ENCODE peak calls at places on chromosome 12, in seven cellular contexts. Z is esophagus squamous epithelium; B is AG08395; P is body of pancreas; E is NCI-H1105; C is lower leg skin; O is stimulated activated CD4-positive, alpha-beta T cell treated with anti-CD3 and anti-CD28 coated beads, TNF-alpha, amount 100 ng/mL, for 4 hours. F is an unnamed sample.

GRCh38 chr12:94149781-94150482 is 1.6 kb downstream of the PLXNC1 start:
- DNase-seq in E (no peak), P (peak), B (no peak), Z (no peak), C (peak), O (no peak), F (no peak)

GRCh38 chr12:102480401-102480800 is at the start of gene IGF1:
- DNase-seq in E (no peak), Z (no peak), P (no peak), C (no peak), O (no peak), B (peak), F (no peak)

GRCh38 chr12:105369014-105369413 is 38.5 kb downstream of the C12orf75 start:
- DNase-seq in Z (no peak), C (no peak), E (no peak), P (no peak), O (no peak), B (peak), F (no peak)

GRCh38 chr12:68089101-68089500 is 70.4 kb downstream of the IFNG start:
- DNase-seq in Z (no peak), E (no peak), C (no peak), O (no peak), B (no peak), P (no peak), F (no peak)

GRCh38 chr12:54232790-54233189 is 44.0 kb upstream of the SMUG1 start:
- DNase-seq in P (no peak), B (peak), C (no peak), E (no peak), Z (no peak), O (no peak), F (no peak)

GRCh38 chr12:45989857-45990467 is 412 bp downstream of the SCAF11 start:
- DNase-seq in O (peak), P (peak), E (peak), B (peak), C (peak), Z (no peak), F (no peak)

GRCh38 chr12:63752283-63752682 is 27.4 kb upstream of the RXYLT1 start:
- DNase-seq in E (no peak), P (no peak), Z (no peak), B (no peak), C (no peak), O (no peak), F (no peak)

GRCh38 chr12:119727600-119728436 is 59.9 kb downstream of the PRKAB1 start:
- DNase-seq in O (no peak), E (no peak), P (no peak), B (no peak), C (no peak), Z (no peak), F (no peak)

GRCh38 chr12:132490481-132491348 is 764 bp downstream of the FBRSL1 start:
- DNase-seq in E (no peak), O (no peak), Z (no peak), C (no peak), P (peak), B (peak), F (no peak)

GRCh38 chr12:6345319-6346071 is 3.6 kb upstream of the TNFRSF1A start:
- DNase-seq in B (peak), C (no peak), Z (no peak), E (no peak), O (no peak), P (no peak), F (no peak)

GRCh38 chr12:65499167-65499566 is 220.7 kb downstream of the MSRB3 start:
- DNase-seq in B (no peak), P (no peak), Z (no peak), E (no peak), C (no peak), O (no peak), F (no peak)

GRCh38 chr12:32507559-32508276 is 108.4 kb downstream of the FGD4 start:
- DNase-seq in O (no peak), E (no peak), Z (no peak), P (no peak), C (no peak), B (no peak), F (no peak)

GRCh38 chr12:115172521-115172920 is 488.5 kb upstream of the TBX3 start:
- DNase-seq in E (no peak), Z (no peak), P (no peak), B (peak), C (no peak), O (no peak), F (no peak)

GRCh38 chr12:112904571-112904970 is 2.2 kb upstream of the OAS1 start:
- DNase-seq in O (no peak), B (no peak), Z (no peak), C (no peak), P (no peak), E (no peak), F (no peak)

GRCh38 chr12:131871677-131872076 is 22.7 kb upstream of the ULK1 start:
- DNase-seq in O (no peak), P (no peak), Z (no peak), C (no peak), E (no peak), B (no peak), F (no peak)

GRCh38 chr12:122990961-122991622 is 10.6 kb downstream of the ARL6IP4 start:
- DNase-seq in C (no peak), Z (no peak), E (no peak), P (no peak), B (no peak), O (no peak), F (no peak)

GRCh38 chr12:112349440-112349839 is 32.8 kb downstream of the HECTD4 start:
- DNase-seq in E (no peak), P (no peak), C (no peak), Z (no peak), B (no peak), O (no peak), F (no peak)

GRCh38 chr12:4157122-4157521 is 116.4 kb upstream of the CCND2 start:
- DNase-seq in E (no peak), Z (no peak), P (no peak), O (no peak), C (no peak), B (no peak), F (no peak)

GRCh38 chr12:5078423-5078822 is 34.7 kb downstream of the KCNA5 start:
- DNase-seq in P (peak), Z (no peak), E (peak), B (no peak), O (no peak), C (no peak), F (no peak)